ENCODE peak calls at places on chromosome 6, in four cellular contexts. One of them, this sample, is unnamed.

GRCh38 chr6:134249759-134250602 is 67.9 kb downstream of the SGK1 start:
- DNase-seq in GM23338: no peak
- DNase-seq in stomach: no peak
- DNase-seq in MM.1S: peak
- DNase-seq in this sample: no peak

GRCh38 chr6:106169517-106169916 is 83.4 kb downstream of the PRDM1 start:
- DNase-seq in GM23338: no peak
- DNase-seq in stomach: no peak
- DNase-seq in MM.1S: no peak
- DNase-seq in this sample: no peak

GRCh38 chr6:155980680-155981079 is 525.0 kb upstream of the NOX3 start:
- DNase-seq in GM23338: no peak
- DNase-seq in stomach: no peak
- DNase-seq in MM.1S: no peak
- DNase-seq in this sample: no peak

GRCh38 chr6:137661601-137662000 is 167.4 kb upstream of the OLIG3 start:
- DNase-seq in GM23338: peak
- DNase-seq in stomach: no peak
- DNase-seq in MM.1S: peak
- DNase-seq in this sample: no peak

GRCh38 chr6:13273931-13274706 is 54.2 kb downstream of the TBC1D7 start:
- DNase-seq in GM23338: no peak
- DNase-seq in stomach: peak
- DNase-seq in MM.1S: peak
- DNase-seq in this sample: no peak

GRCh38 chr6:134529921-134530320 is 212.0 kb upstream of the SGK1 start:
- DNase-seq in GM23338: no peak
- DNase-seq in stomach: no peak
- DNase-seq in MM.1S: no peak
- DNase-seq in this sample: no peak

GRCh38 chr6:160102956-160103824 is 18.4 kb upstream of the SLC22A1 start:
- DNase-seq in GM23338: peak
- DNase-seq in stomach: no peak
- DNase-seq in MM.1S: no peak
- DNase-seq in this sample: no peak

GRCh38 chr6:114154812-114155211 is 183.9 kb upstream of the HDAC2 start:
- DNase-seq in GM23338: peak
- DNase-seq in stomach: no peak
- DNase-seq in MM.1S: no peak
- DNase-seq in this sample: no peak

GRCh38 chr6:29797120-29797519 is 30.5 kb upstream of the HLA-G start:
- DNase-seq in GM23338: no peak
- DNase-seq in stomach: no peak
- DNase-seq in MM.1S: no peak
- DNase-seq in this sample: no peak

GRCh38 chr6:43468240-43468639 is 9.1 kb upstream of the TJAP1 start:
- DNase-seq in GM23338: no peak
- DNase-seq in stomach: no peak
- DNase-seq in MM.1S: no peak
- DNase-seq in this sample: no peak

GRCh38 chr6:17081860-17082508 is 19.9 kb upstream of the STMND1 start:
- DNase-seq in GM23338: no peak
- DNase-seq in stomach: no peak
- DNase-seq in MM.1S: no peak
- DNase-seq in this sample: no peak

GRCh38 chr6:166286831-166287271 is 21.3 kb downstream of the PRR18 start:
- DNase-seq in GM23338: peak
- DNase-seq in stomach: no peak
- DNase-seq in MM.1S: no peak
- DNase-seq in this sample: no peak

GRCh38 chr6:166691199-166691598 is 64.1 kb upstream of the RPS6KA2 start:
- DNase-seq in GM23338: no peak
- DNase-seq in stomach: no peak
- DNase-seq in MM.1S: no peak
- DNase-seq in this sample: no peak

GRCh38 chr6:109373762-109374161 is 8.5 kb downstream of the CD164 start:
- DNase-seq in GM23338: no peak
- DNase-seq in stomach: no peak
- DNase-seq in MM.1S: no peak
- DNase-seq in this sample: no peak

GRCh38 chr6:126051739-126052138 is 65.4 kb downstream of the TRMT11 start:
- DNase-seq in GM23338: no peak
- DNase-seq in stomach: no peak
- DNase-seq in MM.1S: no peak
- DNase-seq in this sample: no peak

GRCh38 chr6:73491371-73491770 is 29.5 kb downstream of the EEF1A1 start:
- DNase-seq in GM23338: no peak
- DNase-seq in stomach: no peak
- DNase-seq in MM.1S: no peak
- DNase-seq in this sample: no peak

GRCh38 chr6:129446272-129446851 is 263.6 kb downstream of the ARHGAP18 start:
- DNase-seq in GM23338: peak
- DNase-seq in stomach: no peak
- DNase-seq in MM.1S: no peak
- DNase-seq in this sample: no peak

GRCh38 chr6:168385380-168385779 is 55.6 kb upstream of the SMOC2 start:
- DNase-seq in GM23338: no peak
- DNase-seq in stomach: no peak
- DNase-seq in MM.1S: no peak
- DNase-seq in this sample: no peak

GRCh38 chr6:170082067-170082466 is 208.8 kb downstream of the DLL1 start:
- DNase-seq in GM23338: no peak
- DNase-seq in stomach: peak
- DNase-seq in MM.1S: no peak
- DNase-seq in this sample: no peak

GRCh38 chr6:166494757-166495486 is 91.6 kb downstream of the RAMACL start:
- DNase-seq in GM23338: no peak
- DNase-seq in stomach: no peak
- DNase-seq in MM.1S: no peak
- DNase-seq in this sample: no peak

GRCh38 chr6:156379946-156380707 is 397.1 kb upstream of the ARID1B start:
- DNase-seq in GM23338: no peak
- DNase-seq in stomach: no peak
- DNase-seq in MM.1S: no peak
- DNase-seq in this sample: peak

GRCh38 chr6:107624541-107624940 is 134.6 kb downstream of the SOBP start:
- DNase-seq in GM23338: no peak
- DNase-seq in stomach: no peak
- DNase-seq in MM.1S: no peak
- DNase-seq in this sample: no peak

GRCh38 chr6:43328528-43328927 is 19.9 kb upstream of the CRIP3 start:
- DNase-seq in GM23338: no peak
- DNase-seq in stomach: no peak
- DNase-seq in MM.1S: no peak
- DNase-seq in this sample: no peak

GRCh38 chr6:3525915-3526314 is 69.1 kb upstream of the SLC22A23 start:
- DNase-seq in GM23338: no peak
- DNase-seq in stomach: no peak
- DNase-seq in MM.1S: no peak
- DNase-seq in this sample: no peak

GRCh38 chr6:107977283-107977682 is 19.3 kb upstream of the SEC63 start:
- DNase-seq in GM23338: peak
- DNase-seq in stomach: no peak
- DNase-seq in MM.1S: no peak
- DNase-seq in this sample: no peak

GRCh38 chr6:102022803-102023202 is 629.3 kb downstream of the GRIK2 start:
- DNase-seq in GM23338: no peak
- DNase-seq in stomach: no peak
- DNase-seq in MM.1S: no peak
- DNase-seq in this sample: no peak

GRCh38 chr6:21992178-21992967 is 304.5 kb downstream of the PRL start:
- DNase-seq in GM23338: no peak
- DNase-seq in stomach: no peak
- DNase-seq in MM.1S: no peak
- DNase-seq in this sample: no peak

GRCh38 chr6:159493888-159494632 is 199.0 kb downstream of the SOD2 start:
- DNase-seq in GM23338: no peak
- DNase-seq in stomach: no peak
- DNase-seq in MM.1S: no peak
- DNase-seq in this sample: no peak

GRCh38 chr6:158376650-158377081 is 64.4 kb downstream of the TULP4 start:
- DNase-seq in GM23338: no peak
- DNase-seq in stomach: no peak
- DNase-seq in MM.1S: no peak
- DNase-seq in this sample: no peak

GRCh38 chr6:43798688-43799444 is 28.9 kb downstream of the VEGFA start:
- DNase-seq in GM23338: no peak
- DNase-seq in stomach: peak
- DNase-seq in MM.1S: peak
- DNase-seq in this sample: peak

GRCh38 chr6:37630281-37630799 is 67.3 kb downstream of the MDGA1 start:
- DNase-seq in GM23338: no peak
- DNase-seq in stomach: peak
- DNase-seq in MM.1S: no peak
- DNase-seq in this sample: no peak

GRCh38 chr6:136073216-136073615 is 176.9 kb downstream of the MTFR2 start:
- DNase-seq in GM23338: no peak
- DNase-seq in stomach: no peak
- DNase-seq in MM.1S: no peak
- DNase-seq in this sample: no peak

GRCh38 chr6:162728177-162728571 is 400 bp downstream of the PACRG start:
- DNase-seq in GM23338: peak
- DNase-seq in stomach: no peak
- DNase-seq in MM.1S: no peak
- DNase-seq in this sample: no peak

GRCh38 chr6:39317256-39317655 is 3.0 kb upstream of the KCNK17 start:
- DNase-seq in GM23338: no peak
- DNase-seq in stomach: no peak
- DNase-seq in MM.1S: no peak
- DNase-seq in this sample: no peak
- TF ChIP-seq CTCF in GM23338: no peak
- TF ChIP-seq CTCF in stomach: no peak
- TF ChIP-seq CTCF in MM.1S: no peak
- TF ChIP-seq CTCF in this sample: no peak

DNA sequence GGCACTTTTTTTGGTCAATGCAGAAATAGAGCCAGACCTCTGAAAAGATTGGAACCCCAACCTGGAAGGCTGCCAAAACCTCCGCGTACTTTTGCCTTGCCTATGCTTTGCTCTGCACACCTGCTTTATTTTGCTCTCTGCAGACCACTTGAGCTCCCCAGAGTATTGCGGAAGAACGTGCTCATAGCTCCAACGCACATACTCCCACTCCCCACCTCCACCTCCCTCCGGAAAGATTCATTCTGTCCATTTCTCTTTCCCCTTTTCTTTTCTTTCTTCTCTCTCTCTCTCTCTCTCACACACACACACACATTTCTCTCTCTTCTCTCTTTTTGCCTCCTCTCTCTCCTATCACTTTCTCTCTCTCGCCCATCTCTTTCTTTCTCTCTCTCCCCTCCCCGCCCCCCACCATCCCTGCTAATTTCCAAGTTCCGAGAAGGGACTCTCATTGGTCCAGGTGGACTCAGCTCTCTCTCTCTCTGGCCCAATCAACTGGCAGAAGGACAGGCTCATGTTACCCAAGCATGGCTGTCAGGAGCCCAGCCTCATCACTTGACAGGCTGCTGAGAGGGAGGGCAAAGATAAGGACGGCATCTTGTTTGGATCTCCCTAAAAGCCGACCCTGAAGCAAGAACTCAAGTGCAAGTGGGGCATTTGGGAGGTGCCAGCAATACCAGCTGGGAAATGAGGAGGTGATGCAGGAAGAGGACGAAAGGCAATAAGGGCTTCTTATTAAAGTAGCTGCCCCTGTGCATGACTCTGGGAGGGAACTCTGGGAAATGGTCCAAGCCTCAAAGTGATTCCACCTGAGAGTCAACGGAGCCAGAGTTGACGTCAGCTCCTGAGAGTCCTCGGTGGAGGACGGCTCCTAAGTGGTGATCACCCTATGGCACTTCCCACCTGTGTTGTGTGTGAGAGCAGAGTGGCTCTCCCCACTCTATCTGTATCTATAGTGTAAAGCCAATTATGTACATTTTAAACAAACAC is 246.1 kb downstream of the LY86 start:
- DNase-seq in GM23338: no peak
- DNase-seq in stomach: no peak
- DNase-seq in MM.1S: no peak
- DNase-seq in this sample: no peak
- H3K4me3 ChIP-seq in GM23338: no peak
- H3K4me3 ChIP-seq in stomach: no peak
- H3K4me3 ChIP-seq in MM.1S: no peak
- H3K4me3 ChIP-seq in this sample: no peak

GRCh38 chr6:54245265-54245664 is 63.0 kb upstream of the TINAG start:
- DNase-seq in GM23338: no peak
- DNase-seq in stomach: no peak
- DNase-seq in MM.1S: no peak
- DNase-seq in this sample: no peak

GRCh38 chr6:54248319-54248718 is 59.9 kb upstream of the TINAG start:
- DNase-seq in GM23338: no peak
- DNase-seq in stomach: no peak
- DNase-seq in MM.1S: no peak
- DNase-seq in this sample: no peak

GRCh38 chr6:54248994-54249393 is 59.2 kb upstream of the TINAG start:
- DNase-seq in GM23338: no peak
- DNase-seq in stomach: no peak
- DNase-seq in MM.1S: no peak
- DNase-seq in this sample: no peak

GRCh38 chr6:54243699-54244098 is 64.5 kb upstream of the TINAG start:
- DNase-seq in GM23338: no peak
- DNase-seq in stomach: no peak
- DNase-seq in MM.1S: no peak
- DNase-seq in this sample: no peak

DNA sequence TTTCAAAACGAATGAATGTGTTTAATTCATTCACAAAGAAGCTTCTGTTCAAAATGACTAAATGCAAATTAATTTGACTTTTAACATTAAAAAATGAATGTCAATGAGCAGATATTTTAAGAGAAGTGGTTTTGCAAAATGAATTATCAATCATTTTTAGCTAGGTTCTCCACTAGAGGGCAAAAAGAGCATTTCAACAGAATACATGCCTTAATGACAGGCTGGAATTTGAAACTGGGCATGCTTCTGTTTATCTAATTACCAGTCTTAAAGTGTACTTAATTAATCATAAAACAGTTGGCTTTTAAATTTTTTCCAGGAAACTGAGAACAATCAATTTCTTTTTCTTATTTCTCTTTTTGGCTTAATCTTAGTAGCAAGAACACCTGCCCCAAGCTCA is 63.8 kb upstream of the TINAG start:
- DNase-seq in GM23338: peak
- DNase-seq in stomach: no peak
- DNase-seq in MM.1S: peak
- DNase-seq in this sample: no peak
- TF ChIP-seq CTCF in GM23338: peak
- TF ChIP-seq CTCF in stomach: peak
- TF ChIP-seq CTCF in MM.1S: peak
- TF ChIP-seq CTCF in this sample: peak

DNA sequence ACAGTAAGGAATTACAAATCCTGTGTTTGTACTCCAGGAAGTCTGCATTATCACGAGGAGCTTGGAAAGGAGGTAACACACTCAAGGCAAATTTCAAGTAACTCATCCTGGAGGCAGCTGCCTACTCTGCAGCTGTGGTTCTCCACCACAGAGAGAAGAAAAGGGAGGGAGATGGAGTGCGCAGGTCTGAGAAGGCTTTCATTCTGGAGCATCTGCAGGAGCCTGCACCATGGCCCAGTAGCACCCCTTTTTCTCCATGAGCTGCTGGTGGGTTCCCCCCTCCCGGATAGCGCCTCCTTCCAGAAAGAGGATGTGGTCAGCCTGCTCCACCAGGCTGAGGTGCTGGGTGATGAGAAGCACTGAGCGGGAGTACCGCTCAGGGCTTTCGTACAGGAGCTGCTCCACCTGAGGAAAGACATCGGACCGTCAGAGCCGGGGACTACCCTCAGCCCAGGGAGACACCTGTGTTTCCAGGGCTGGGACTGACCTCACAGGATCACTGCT is 1.6 kb upstream of the PSMB8 start:
- DNase-seq in GM23338: no peak
- DNase-seq in stomach: no peak
- DNase-seq in MM.1S: peak
- DNase-seq in this sample: no peak
- H3K4me3 ChIP-seq in GM23338: peak
- H3K4me3 ChIP-seq in stomach: peak
- H3K4me3 ChIP-seq in MM.1S: peak
- H3K4me3 ChIP-seq in this sample: no peak

This sample was measured in LNCaP clone FGC.